ENCODE peak calls at places on chromosomes 11 and 22, in four cellular contexts. B, I, C and D are unnamed samples.
A peak's percentile ranks its signal among the peaks of the same experiment; 100 is the strongest.

GRCh38 chr11:96162816-96163499 is 180.0 kb downstream of the MAML2 start:
- DNase-seq in C (no peak), I (no peak), B (no peak), D (no peak)

GRCh38 chr11:82899957-82900276 is 313 bp downstream of the PRCP start:
- DNase-seq in B (peak; percentile 8), C (no peak), I (no peak), D (no peak)

GRCh38 chr11:126573325-126574076 is 218.0 kb downstream of the ST3GAL4 start:
- DNase-seq in B (peak; percentile 7), I (no peak), C (no peak), D (no peak)

GRCh38 chr11:27196040-27196897 is 155.7 kb downstream of the BBOX1 start:
- DNase-seq in B (no peak), I (no peak), C (no peak), D (no peak)

GRCh38 chr22:27382947-27383346 is 418.6 kb downstream of the MN1 start:
- DNase-seq in I (no peak), C (no peak), B (no peak), D (no peak)

GRCh38 chr11:87604350-87604749 is 566.6 kb downstream of the TMEM135 start:
- DNase-seq in B (no peak), C (no peak), I (no peak), D (no peak)

GRCh38 chr22:50083462-50084081 is 1.7 kb downstream of the MLC1 start:
- DNase-seq in I (no peak), B (no peak), C (no peak), D (no peak)

GRCh38 chr22:20386972-20387371 is 7.0 kb upstream of the ZNF74 start:
- DNase-seq in C (no peak), B (no peak), I (no peak), D (no peak)

GRCh38 chr22:46589871-46590271 is 30.3 kb upstream of the GRAMD4 start:
- DNase-seq in I (no peak), C (no peak), B (no peak), D (no peak)

GRCh38 chr22:24423519-24424000 is 3.8 kb upstream of the ADORA2A start:
- DNase-seq in C (peak; percentile 57), I (no peak), B (peak; percentile 61), D (no peak)

GRCh38 chr11:45501277-45501979 is 164.0 kb downstream of the CHST1 start:
- DNase-seq in I (peak; percentile 20), B (no peak), C (no peak), D (no peak)

GRCh38 chr22:49312601-49313000 is 515.1 kb downstream of the BRD1 start:
- DNase-seq in I (no peak), C (no peak), B (no peak), D (no peak)

GRCh38 chr11:122038543-122038942 is 77.5 kb downstream of the BLID start:
- DNase-seq in B (no peak), I (no peak), C (no peak), D (no peak)

GRCh38 chr11:83092488-83093384 is 21.0 kb upstream of the RAB30 start:
- DNase-seq in C (peak; percentile 50), I (peak; percentile 98), B (peak; percentile 19), D (no peak)

GRCh38 chr11:34235591-34236071 is 122.2 kb downstream of the ABTB2 start:
- DNase-seq in B (no peak), I (no peak), C (no peak), D (no peak)

GRCh38 chr11:115911656-115912055 is 407.4 kb upstream of the CADM1 start:
- DNase-seq in C (no peak), B (no peak), I (no peak), D (no peak)

GRCh38 chr22:46970411-46971123 is 208.1 kb downstream of the TBC1D22A start:
- DNase-seq in I (no peak), B (no peak), C (no peak), D (no peak)

GRCh38 chr22:38789606-38790005 is 4.3 kb downstream of the DNAL4 start:
- DNase-seq in B (no peak), C (no peak), I (no peak), D (no peak)

GRCh38 chr11:134944131-134944530 is 532.1 kb upstream of the B3GAT1 start:
- DNase-seq in B (no peak), I (no peak), C (no peak), D (no peak)

GRCh38 chr22:25482868-25483639 is 81.4 kb upstream of the GRK3 start:
- DNase-seq in I (no peak), B (no peak), C (no peak), D (no peak)

GRCh38 chr11:7495997-7496545 is 10.8 kb downstream of the OLFML1 start:
- DNase-seq in I (no peak), C (no peak), B (no peak), D (no peak)

GRCh38 chr22:29704528-29705285 is 15.1 kb upstream of the CABP7 start:
- DNase-seq in B (no peak), C (no peak), I (peak; percentile 83), D (no peak)

GRCh38 chr11:129569007-129569406 is 193.4 kb downstream of the BARX2 start:
- DNase-seq in B (no peak), C (no peak), I (no peak), D (no peak)

GRCh38 chr11:9265211-9266131 is at the start of gene DENND5A:
- DNase-seq in B (peak; percentile 92), C (peak; percentile 98), I (peak; percentile 80), D (peak; percentile 61)

GRCh38 chr22:44460287-44461082 is 37.5 kb downstream of the RTL6 start:
- DNase-seq in B (no peak), I (no peak), C (no peak), D (no peak)

GRCh38 chr22:42604403-42604802 is 10.3 kb downstream of the POLDIP3 start:
- DNase-seq in I (no peak), C (no peak), B (no peak), D (no peak)

GRCh38 chr11:117440258-117440657 is 112.6 kb downstream of the CEP164 start:
- DNase-seq in I (no peak), C (no peak), B (no peak), D (no peak)

GRCh38 chr11:28343304-28344233 is 235.4 kb downstream of the METTL15 start:
- DNase-seq in C (peak; percentile 24), B (peak; percentile 80), I (peak; percentile 15), D (no peak)

GRCh38 chr11:75554258-75555022 is 7.6 kb upstream of the SERPINH1 start:
- DNase-seq in I (peak; percentile 73), B (peak; percentile 78), C (no peak), D (peak; percentile 83)

DNA sequence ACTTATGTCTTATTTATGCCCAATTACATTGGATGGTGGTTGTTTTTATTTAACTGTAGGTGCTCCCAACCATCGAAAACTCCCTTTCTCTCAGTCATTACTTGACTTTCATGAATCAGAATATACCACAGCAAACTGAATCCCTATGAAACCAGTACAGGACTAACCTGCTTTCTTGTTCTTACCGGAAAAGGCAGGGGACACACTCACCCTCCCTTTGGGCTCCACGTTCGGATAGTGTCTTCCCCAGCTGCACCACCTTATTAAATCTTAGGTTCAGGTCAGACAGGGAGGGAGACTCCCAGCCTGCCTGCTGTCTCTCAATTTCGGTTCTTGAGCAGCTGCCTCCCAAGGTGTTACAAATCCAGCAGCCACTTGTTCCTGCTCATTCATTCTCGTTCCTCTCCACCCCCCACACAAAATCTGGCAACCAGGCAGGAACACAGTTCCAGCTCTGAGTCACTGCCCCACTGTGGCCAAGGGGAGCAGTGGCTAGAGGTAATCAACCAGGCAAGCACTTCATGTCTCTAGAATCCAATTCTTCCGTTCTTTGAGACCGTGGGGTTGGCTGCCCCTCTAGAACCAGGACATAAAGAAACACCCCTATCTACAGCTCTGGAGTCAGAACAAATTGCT is 133.0 kb downstream of the PLEKHA7 start:
- DNase-seq in B (peak; percentile 68), I (no peak), C (no peak), D (no peak)
- TF ChIP-seq RNF2 in B (no peak), I (no peak), C (no peak), D (no peak)

GRCh38 chr11:100190395-100190794 is 496.7 kb upstream of the ARHGAP42 start:
- DNase-seq in I (no peak), B (no peak), C (no peak), D (no peak)
- H3K27ac ChIP-seq in I (no peak overlapping the region), B (no peak overlapping the region), C (no peak overlapping the region), D (no peak overlapping the region)

GRCh38 chr11:17730608-17731462 is 3.7 kb upstream of the KCNC1 start:
- DNase-seq in I (peak; percentile 64), C (peak; percentile 91), B (peak; percentile 75), D (peak; percentile 95)
- TF ChIP-seq RNF2 in I (no peak), C (no peak), B (no peak), D (no peak)

DNA sequence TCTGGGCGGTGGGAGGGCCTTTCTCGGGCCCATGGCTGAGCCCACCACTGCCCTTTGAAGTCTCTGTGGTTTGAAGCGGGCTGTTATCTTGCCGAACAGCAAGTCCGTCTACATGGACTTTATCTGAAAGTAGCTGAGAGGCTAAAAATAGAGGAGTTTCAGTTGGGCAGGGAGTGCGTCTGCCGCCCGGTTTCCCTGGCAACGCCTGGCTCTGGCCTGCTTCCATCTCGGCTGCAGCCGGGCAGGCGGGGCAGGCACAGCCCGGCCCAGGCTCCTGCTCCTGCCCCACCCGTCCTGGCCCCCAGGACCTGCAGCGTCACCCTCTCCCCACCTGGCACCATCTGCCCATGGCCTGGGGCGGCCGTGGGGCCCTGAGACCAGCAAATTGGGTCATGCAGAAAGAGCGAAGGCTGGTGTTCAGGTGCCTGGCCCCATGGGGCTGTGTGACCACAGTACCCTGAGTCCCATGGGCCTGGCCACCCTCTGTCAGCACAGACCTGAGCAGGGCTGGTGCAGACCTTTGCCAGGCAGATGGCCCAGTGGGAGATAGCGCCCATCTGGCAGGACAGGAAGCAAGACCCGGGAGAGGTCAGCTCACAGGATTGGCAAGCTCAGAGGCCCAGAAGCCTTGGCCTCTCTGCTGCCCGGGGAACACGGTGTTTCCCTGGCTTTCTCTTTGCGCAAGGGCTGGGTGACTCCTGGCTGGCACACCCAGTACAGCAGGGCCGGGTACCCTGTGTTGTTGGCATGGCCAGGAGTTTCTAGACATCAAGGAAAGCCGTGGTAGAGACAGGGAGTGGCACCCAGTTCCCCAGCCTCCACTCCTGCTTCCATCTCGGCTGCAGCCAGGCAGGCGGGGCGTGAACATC is 79.1 kb upstream of the KCNQ1OT1 start:
- DNase-seq in B (peak; percentile 97), I (peak; percentile 66), C (peak; percentile 39), D (no peak)
- H3K27ac ChIP-seq in B (peak overlapping the region; percentile 87), I (no peak overlapping the region), C (peak overlapping the region; percentile 65), D (no peak overlapping the region)

DNA sequence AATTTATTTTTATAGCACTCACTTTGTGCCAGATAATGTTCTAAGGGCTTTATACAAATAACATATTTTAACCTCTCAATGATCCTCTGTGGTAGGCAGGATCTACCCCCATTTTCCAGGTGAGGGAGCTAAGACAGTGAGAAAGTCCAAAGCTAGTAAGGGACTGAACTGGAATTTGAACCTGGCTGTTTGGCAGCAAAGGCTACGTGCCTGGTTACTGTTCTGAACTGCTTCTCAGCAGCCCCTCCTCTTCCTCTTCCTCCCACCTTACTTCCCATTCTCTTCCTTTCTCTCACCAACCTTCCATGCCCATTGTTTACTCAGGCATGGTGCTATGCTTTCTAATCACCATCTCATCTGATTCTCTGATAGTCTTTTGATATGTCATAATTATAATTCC is 82.0 kb downstream of the INSC start:
- DNase-seq in C (no peak), I (no peak), B (no peak), D (no peak)
- TF ChIP-seq RNF2 in C (no peak), I (no peak), B (no peak), D (no peak)

GRCh38 chr11:108680267-108680666 is 15.4 kb downstream of the DDX10 start:
- DNase-seq in C (no peak), B (no peak), I (no peak), D (no peak)
- H3K27ac ChIP-seq in C (no peak overlapping the region), B (no peak overlapping the region), I (no peak overlapping the region), D (no peak overlapping the region)